ENCODE peak calls at places on chromosomes 2 and 18, in nine cellular contexts. L is left cardiac atrium; E is naive B cell; S is T-cell; P is left lobe of liver; U is HEK293T; B is natural killer cell treated with Interleukin-12 subunit alpha and Interleukin-12 subunit beta and Interleukin-15 and Interleukin-18, amount 100 ng/mL, for 72 hours; A is NCI-H510A; W is GM06990. N is an unnamed sample.

GRCh38 chr18:12769644-12770440 is 67.0 kb downstream of the PSMG2 start:
- DNase-seq in L (no peak), E (no peak), S (no peak), P (no peak), U (no peak), B (no peak), A (no peak), W (no peak), N (no peak)

GRCh38 chr2:155844481-155844880 is 488.0 kb downstream of the NR4A2 start:
- DNase-seq in L (no peak), E (no peak), S (no peak), P (no peak), U (no peak), B (no peak), A (no peak), W (no peak), N (no peak)

GRCh38 chr2:128374001-128374710 is 55.5 kb upstream of the HS6ST1 start:
- DNase-seq in L (no peak), E (no peak), S (no peak), P (no peak), U (no peak), B (no peak), A (no peak), W (no peak), N (peak; percentile 13)

GRCh38 chr2:219631925-219632757 is 4.7 kb downstream of the SLC4A3 start:
- DNase-seq in L (peak; percentile 29), E (no peak), S (no peak), P (no peak), U (no peak), B (no peak), A (no peak), W (no peak), N (no peak)

GRCh38 chr2:95314964-95315611 is 17.9 kb downstream of the KCNIP3 start:
- DNase-seq in L (no peak), E (no peak), S (no peak), P (peak; percentile 59), U (peak; percentile 51), B (no peak), A (no peak), W (no peak), N (peak; percentile 84)

GRCh38 chr2:216632952-216633615 is at the start of gene IGFBP2:
- DNase-seq in L (peak; percentile 54), E (no peak), S (no peak), P (peak; percentile 75), U (peak; percentile 69), B (no peak), A (peak; percentile 76), W (no peak), N (peak; percentile 52)

GRCh38 chr2:172097557-172098131 is 5.1 kb downstream of the DLX2 start:
- DNase-seq in L (no peak), E (no peak), S (no peak), P (no peak), U (no peak), B (no peak), A (no peak), W (no peak), N (peak; percentile 77)

GRCh38 chr2:41967426-41968181 is 80.2 kb upstream of the PKDCC start:
- DNase-seq in L (peak; percentile 62), E (no peak), S (no peak), P (no peak), U (no peak), B (no peak), A (no peak), W (no peak), N (peak; percentile 15)

GRCh38 chr2:3523551-3524041 is 4.3 kb upstream of the ADI1 start:
- DNase-seq in L (no peak), E (no peak), S (no peak), P (peak; percentile 43), U (no peak), B (no peak), A (no peak), W (no peak), N (peak; percentile 44)

GRCh38 chr18:22826726-22827125 is 106.4 kb upstream of the RBBP8 start:
- DNase-seq in L (no peak), E (no peak), S (no peak), P (no peak), U (no peak), B (no peak), A (no peak), W (no peak), N (peak; percentile 53)

GRCh38 chr2:234334146-234334545 is 162.7 kb downstream of the ARL4C start:
- DNase-seq in L (peak; percentile 32), E (no peak), S (no peak), P (no peak), U (no peak), B (no peak), A (no peak), W (no peak), N (peak; percentile 70)

GRCh38 chr2:45256173-45256866 is 247.1 kb upstream of the SIX2 start:
- DNase-seq in L (peak; percentile 30), E (no peak), S (no peak), P (peak; percentile 80), U (no peak), B (no peak), A (no peak), W (no peak), N (no peak)

GRCh38 chr2:240902615-240903041 is 3.5 kb upstream of the CROCC2 start:
- DNase-seq in L (peak; percentile 6), E (no peak), S (no peak), P (no peak), U (no peak), B (no peak), A (no peak), W (no peak), N (no peak)

GRCh38 chr2:217105733-217106649 is 246.1 kb upstream of the TNP1 start:
- DNase-seq in L (no peak), E (no peak), S (no peak), P (no peak), U (no peak), B (peak; percentile 72), A (no peak), W (no peak), N (peak; percentile 100)

GRCh38 chr18:74412106-74412880 is 44.8 kb downstream of the DIPK1C start:
- DNase-seq in L (no peak), E (no peak), S (no peak), P (no peak), U (peak; percentile 11), B (no peak), A (peak; percentile 46), W (no peak), N (no peak)

GRCh38 chr2:72004201-72004915 is 143.3 kb downstream of the CYP26B1 start:
- DNase-seq in L (no peak), E (no peak), S (no peak), P (peak; percentile 14), U (peak; percentile 2), B (no peak), A (no peak), W (no peak), N (no peak)

GRCh38 chr18:36294031-36294430 is 3.5 kb upstream of the FHOD3 start:
- DNase-seq in L (no peak), E (no peak), S (no peak), P (no peak), U (no peak), B (no peak), A (no peak), W (no peak), N (peak; percentile 54)

GRCh38 chr2:62306751-62307468 is 111.0 kb downstream of the B3GNT2 start:
- DNase-seq in L (no peak), E (peak; percentile 28), S (peak; percentile 64), P (no peak), U (no peak), B (no peak), A (peak; percentile 44), W (peak; percentile 60), N (peak; percentile 50)

GRCh38 chr2:63735931-63736820 is 105.5 kb upstream of the UGP2 start:
- DNase-seq in L (no peak), E (no peak), S (no peak), P (no peak), U (no peak), B (no peak), A (no peak), W (no peak), N (no peak)

GRCh38 chr2:43226558-43226954 is at the start of gene ZFP36L2:
- DNase-seq in L (peak; percentile 98), E (peak; percentile 98), S (peak; percentile 94), P (peak; percentile 97), U (peak; percentile 91), B (peak; percentile 96), A (peak; percentile 93), W (peak; percentile 96), N (peak; percentile 97)

GRCh38 chr2:42107249-42108042 is 59.6 kb downstream of the PKDCC start:
- DNase-seq in L (no peak), E (no peak), S (no peak), P (peak; percentile 12), U (no peak), B (no peak), A (no peak), W (no peak), N (no peak)

GRCh38 chr2:238488347-238488826 is 61.7 kb downstream of the ASB1 start:
- DNase-seq in L (no peak), E (no peak), S (no peak), P (peak; percentile 19), U (no peak), B (no peak), A (no peak), W (no peak), N (no peak)

GRCh38 chr2:219458996-219459395 is 24.4 kb downstream of the SPEG start:
- DNase-seq in L (no peak), E (no peak), S (no peak), P (no peak), U (no peak), B (no peak), A (no peak), W (no peak), N (no peak)

GRCh38 chr2:177161741-177162440 is 50.7 kb upstream of the HNRNPA3 start:
- DNase-seq in L (no peak), E (peak; percentile 24), S (no peak), P (no peak), U (no peak), B (no peak), A (no peak), W (no peak), N (peak; percentile 53)

GRCh38 chr2:177406182-177406581 is 13.6 kb downstream of the AGPS start:
- DNase-seq in L (no peak), E (no peak), S (no peak), P (no peak), U (no peak), B (no peak), A (no peak), W (no peak), N (no peak)

N was measured in kidney tubule cell.